ENCODE peak calls at places on chromosome 6, in six cellular contexts. One of them, this sample, is unnamed.

GRCh38 chr6:109255946-109256628 is 126.2 kb downstream of the CD164 start:
- DNase-seq in kidney: no peak
- DNase-seq in fibroblast of lung: no peak
- DNase-seq in IMR-90: no peak
- DNase-seq in PC-3: peak; percentile 31
- DNase-seq in H1: no peak
- DNase-seq in this sample: no peak

GRCh38 chr6:78345882-78346281 is 521.5 kb upstream of the IRAK1BP1 start:
- DNase-seq in PC-3: peak; percentile 1
- DNase-seq in kidney: no peak
- DNase-seq in IMR-90: no peak
- DNase-seq in fibroblast of lung: no peak
- DNase-seq in H1: no peak
- DNase-seq in this sample: no peak

GRCh38 chr6:31765910-31766794 is 3.7 kb downstream of the SAPCD1 start:
- DNase-seq in IMR-90: no peak
- DNase-seq in PC-3: no peak
- DNase-seq in H1: no peak
- DNase-seq in fibroblast of lung: no peak
- DNase-seq in kidney: peak; percentile 70
- DNase-seq in this sample: no peak

GRCh38 chr6:49252901-49253300 is 210.2 kb downstream of the MMUT start:
- DNase-seq in PC-3: no peak
- DNase-seq in kidney: no peak
- DNase-seq in fibroblast of lung: no peak
- DNase-seq in IMR-90: no peak
- DNase-seq in H1: no peak
- DNase-seq in this sample: no peak

GRCh38 chr6:3291346-3291745 is 32.6 kb downstream of the PSMG4 start:
- DNase-seq in kidney: no peak
- DNase-seq in fibroblast of lung: no peak
- DNase-seq in IMR-90: no peak
- DNase-seq in PC-3: no peak
- DNase-seq in H1: no peak
- DNase-seq in this sample: no peak

GRCh38 chr6:52389264-52389625 is 27.3 kb downstream of the PAQR8 start:
- DNase-seq in H1: no peak
- DNase-seq in PC-3: no peak
- DNase-seq in fibroblast of lung: peak; percentile 42
- DNase-seq in IMR-90: peak; percentile 11
- DNase-seq in kidney: no peak
- DNase-seq in this sample: no peak

GRCh38 chr6:155174576-155175174 is 89.1 kb upstream of the CLDN20 start:
- DNase-seq in PC-3: peak; percentile 79
- DNase-seq in kidney: no peak
- DNase-seq in IMR-90: peak; percentile 81
- DNase-seq in H1: peak; percentile 54
- DNase-seq in fibroblast of lung: peak; percentile 79
- DNase-seq in this sample: peak; percentile 58

GRCh38 chr6:74551896-74552295 is 654.0 kb downstream of the COL12A1 start:
- DNase-seq in H1: no peak
- DNase-seq in IMR-90: peak; percentile 71
- DNase-seq in kidney: no peak
- DNase-seq in fibroblast of lung: peak; percentile 61
- DNase-seq in PC-3: no peak
- DNase-seq in this sample: no peak

GRCh38 chr6:93252930-93253329 is 166.4 kb downstream of the EPHA7 start:
- DNase-seq in IMR-90: no peak
- DNase-seq in fibroblast of lung: no peak
- DNase-seq in H1: no peak
- DNase-seq in kidney: no peak
- DNase-seq in PC-3: no peak
- DNase-seq in this sample: no peak

GRCh38 chr6:1526689-1527088 is 83.0 kb upstream of the FOXC1 start:
- DNase-seq in IMR-90: no peak
- DNase-seq in PC-3: no peak
- DNase-seq in kidney: no peak
- DNase-seq in fibroblast of lung: peak; percentile 13
- DNase-seq in H1: no peak
- DNase-seq in this sample: peak; percentile 15

GRCh38 chr6:65231616-65232015 is 475.4 kb downstream of the EYS start:
- DNase-seq in H1: no peak
- DNase-seq in fibroblast of lung: no peak
- DNase-seq in kidney: no peak
- DNase-seq in PC-3: no peak
- DNase-seq in IMR-90: no peak
- DNase-seq in this sample: no peak

GRCh38 chr6:31513456-31514165 is 15.2 kb upstream of the MCCD1 start:
- DNase-seq in fibroblast of lung: peak; percentile 32
- DNase-seq in PC-3: peak; percentile 32
- DNase-seq in IMR-90: no peak
- DNase-seq in kidney: no peak
- DNase-seq in H1: no peak
- DNase-seq in this sample: no peak

GRCh38 chr6:170044836-170045562 is 245.9 kb downstream of the DLL1 start:
- DNase-seq in PC-3: no peak
- DNase-seq in H1: no peak
- DNase-seq in fibroblast of lung: no peak
- DNase-seq in IMR-90: no peak
- DNase-seq in kidney: peak; percentile 19
- DNase-seq in this sample: no peak

GRCh38 chr6:156988276-156989158 is 211.3 kb downstream of the ARID1B start:
- DNase-seq in PC-3: no peak
- DNase-seq in H1: no peak
- DNase-seq in IMR-90: no peak
- DNase-seq in kidney: no peak
- DNase-seq in fibroblast of lung: peak; percentile 48
- DNase-seq in this sample: no peak

DNA sequence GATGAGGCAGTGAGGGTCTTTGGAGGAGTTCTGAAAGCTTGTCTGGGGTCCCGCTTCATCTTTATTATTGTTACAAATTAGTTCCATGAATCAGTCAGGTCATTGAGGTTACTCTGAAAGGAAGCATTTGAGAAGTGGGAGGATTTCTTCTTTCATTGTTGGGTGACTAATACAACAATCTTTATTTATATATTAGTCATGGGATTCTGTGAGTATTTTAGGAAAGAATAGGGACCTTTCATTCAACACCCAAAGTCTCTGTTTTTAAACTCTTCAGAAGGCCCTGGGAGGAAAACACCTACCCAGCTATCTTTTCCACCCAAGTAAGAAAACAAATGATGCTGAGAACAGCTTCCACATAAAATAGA is 98.3 kb downstream of the SOD2 start:
- DNase-seq in IMR-90: peak; percentile 82
- DNase-seq in PC-3: peak; percentile 74
- DNase-seq in kidney: no peak
- DNase-seq in H1: no peak
- DNase-seq in fibroblast of lung: peak; percentile 86
- DNase-seq in this sample: no peak
- H3K9ac ChIP-seq in IMR-90: no peak overlapping the region
- H3K9ac ChIP-seq in PC-3: peak overlapping the region; percentile 79
- H3K9ac ChIP-seq in kidney: no peak overlapping the region
- H3K9ac ChIP-seq in H1: no peak overlapping the region
- H3K9ac ChIP-seq in fibroblast of lung: no peak overlapping the region
- H3K9ac ChIP-seq in this sample: no peak overlapping the region

DNA sequence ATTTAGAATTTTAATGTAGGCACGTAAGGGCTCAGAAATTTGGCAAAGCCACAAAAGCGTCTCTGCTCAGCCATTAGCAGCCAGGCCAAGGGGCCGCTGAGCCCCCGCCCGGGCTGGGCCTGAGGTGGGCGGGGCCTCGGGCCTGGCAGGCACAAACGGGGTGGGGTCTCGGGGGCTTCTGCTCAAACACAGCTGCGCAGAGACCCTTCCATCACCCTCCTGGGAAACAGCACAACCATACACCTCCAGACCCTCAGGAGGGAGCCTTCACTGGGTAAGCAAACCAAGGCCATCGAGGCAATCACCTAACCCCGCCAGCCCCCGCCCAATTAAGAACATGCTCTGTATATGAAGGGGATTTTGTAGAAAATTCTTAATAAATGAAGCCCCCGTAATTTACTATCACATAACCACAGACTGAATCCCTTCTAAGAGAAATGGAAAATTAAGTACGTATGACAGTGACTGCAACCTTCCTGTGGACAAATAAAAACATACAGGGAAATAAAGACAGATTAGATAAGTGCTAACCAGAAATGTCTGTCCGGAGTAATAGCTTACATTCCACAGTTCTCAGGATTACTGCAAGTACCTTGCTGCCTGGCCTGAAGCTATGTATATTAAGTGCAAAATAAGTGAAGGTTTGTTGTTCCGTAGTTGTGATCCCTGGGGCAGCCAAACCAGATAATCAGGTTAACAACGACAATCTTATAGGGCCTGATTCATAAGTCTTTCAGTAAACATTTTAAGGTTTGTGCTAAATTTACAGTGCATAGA is 3.0 kb downstream of the NEDD9 start:
- DNase-seq in PC-3: peak; percentile 93
- DNase-seq in fibroblast of lung: peak; percentile 63
- DNase-seq in IMR-90: no peak
- DNase-seq in kidney: peak; percentile 70
- DNase-seq in H1: no peak
- DNase-seq in this sample: no peak
- H3K9ac ChIP-seq in PC-3: peak overlapping the region; percentile 79
- H3K9ac ChIP-seq in fibroblast of lung: peak overlapping the region; percentile 30
- H3K9ac ChIP-seq in IMR-90: no peak overlapping the region
- H3K9ac ChIP-seq in kidney: peak overlapping the region; percentile 71
- H3K9ac ChIP-seq in H1: no peak overlapping the region
- H3K9ac ChIP-seq in this sample: no peak overlapping the region

DNA sequence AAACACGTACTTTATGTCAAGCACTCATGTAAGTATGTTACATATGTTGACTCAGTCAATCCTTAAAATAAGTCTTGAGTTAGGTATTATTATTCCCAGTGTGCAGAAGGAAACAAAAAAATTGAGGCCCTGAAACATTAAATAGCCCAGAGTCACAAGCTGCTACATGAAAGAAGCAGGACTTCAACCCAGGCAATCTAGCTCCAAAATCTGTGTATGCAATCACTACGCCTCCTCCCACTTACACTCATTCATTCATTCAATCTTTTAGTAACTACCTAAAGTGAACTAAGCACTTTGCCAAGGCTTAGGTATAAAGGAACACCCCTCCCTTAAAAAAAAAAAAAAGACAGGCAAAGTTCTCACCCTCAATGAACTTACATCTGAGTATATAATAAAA is 9.3 kb downstream of the ARHGAP18 start:
- DNase-seq in PC-3: no peak
- DNase-seq in H1: no peak
- DNase-seq in IMR-90: no peak
- DNase-seq in fibroblast of lung: no peak
- DNase-seq in kidney: no peak
- DNase-seq in this sample: no peak
- H3K9ac ChIP-seq in PC-3: no peak overlapping the region
- H3K9ac ChIP-seq in H1: no peak overlapping the region
- H3K9ac ChIP-seq in IMR-90: no peak overlapping the region
- H3K9ac ChIP-seq in fibroblast of lung: no peak overlapping the region
- H3K9ac ChIP-seq in kidney: no peak overlapping the region
- H3K9ac ChIP-seq in this sample: no peak overlapping the region

DNA sequence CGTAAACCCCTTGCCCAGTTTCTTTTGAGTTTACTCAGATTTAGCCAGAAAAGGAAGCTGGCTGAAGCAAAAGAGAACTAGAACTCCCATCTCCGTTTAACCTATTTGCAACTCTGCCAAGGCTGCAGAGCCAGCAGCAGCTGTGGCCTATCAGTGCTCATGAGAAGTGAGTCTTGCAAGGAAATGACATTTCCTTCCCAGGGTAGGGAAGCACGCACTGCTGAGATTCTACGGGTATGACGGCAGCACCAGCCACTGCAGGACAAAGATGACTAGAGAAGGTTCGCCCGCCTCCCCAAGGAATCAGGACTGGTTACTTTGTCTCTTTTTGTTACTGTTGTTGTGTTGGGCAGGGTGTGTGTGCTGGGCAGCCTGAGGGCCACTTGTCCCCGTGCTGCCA is 47.6 kb downstream of the PPP1R3G start:
- DNase-seq in IMR-90: peak; percentile 98
- DNase-seq in H1: peak; percentile 9
- DNase-seq in fibroblast of lung: peak; percentile 80
- DNase-seq in PC-3: no peak
- DNase-seq in kidney: peak; percentile 91
- DNase-seq in this sample: no peak
- H3K9ac ChIP-seq in IMR-90: peak overlapping the region; percentile 67
- H3K9ac ChIP-seq in H1: no peak overlapping the region
- H3K9ac ChIP-seq in fibroblast of lung: peak overlapping the region; percentile 50
- H3K9ac ChIP-seq in PC-3: no peak overlapping the region
- H3K9ac ChIP-seq in kidney: no peak overlapping the region
- H3K9ac ChIP-seq in this sample: no peak overlapping the region

GRCh38 chr6:161037873-161038228 is 46.3 kb downstream of the MAP3K4 start:
- DNase-seq in IMR-90: no peak
- DNase-seq in H1: no peak
- DNase-seq in kidney: no peak
- DNase-seq in PC-3: no peak
- DNase-seq in fibroblast of lung: no peak
- DNase-seq in this sample: no peak
- H3K9ac ChIP-seq in IMR-90: no peak overlapping the region
- H3K9ac ChIP-seq in H1: no peak overlapping the region
- H3K9ac ChIP-seq in kidney: no peak overlapping the region
- H3K9ac ChIP-seq in PC-3: peak overlapping the region; percentile 87
- H3K9ac ChIP-seq in fibroblast of lung: no peak overlapping the region
- H3K9ac ChIP-seq in this sample: no peak overlapping the region

GRCh38 chr6:90219168-90219985 is 77.3 kb downstream of the BACH2 start:
- DNase-seq in fibroblast of lung: peak; percentile 96
- DNase-seq in H1: no peak
- DNase-seq in PC-3: peak; percentile 32
- DNase-seq in kidney: no peak
- DNase-seq in IMR-90: peak; percentile 90
- DNase-seq in this sample: peak; percentile 19

GRCh38 chr6:90222008-90222407 is 74.6 kb downstream of the BACH2 start:
- DNase-seq in kidney: no peak
- DNase-seq in H1: no peak
- DNase-seq in IMR-90: no peak
- DNase-seq in fibroblast of lung: no peak
- DNase-seq in PC-3: no peak
- DNase-seq in this sample: no peak

GRCh38 chr6:90220273-90220672 is 76.4 kb downstream of the BACH2 start:
- DNase-seq in PC-3: peak; percentile 69
- DNase-seq in fibroblast of lung: peak; percentile 68
- DNase-seq in IMR-90: no peak
- DNase-seq in H1: no peak
- DNase-seq in kidney: no peak
- DNase-seq in this sample: no peak

GRCh38 chr6:90221403-90221802 is 75.2 kb downstream of the BACH2 start:
- DNase-seq in H1: no peak
- DNase-seq in kidney: no peak
- DNase-seq in fibroblast of lung: no peak
- DNase-seq in PC-3: no peak
- DNase-seq in IMR-90: no peak
- DNase-seq in this sample: no peak

DNA sequence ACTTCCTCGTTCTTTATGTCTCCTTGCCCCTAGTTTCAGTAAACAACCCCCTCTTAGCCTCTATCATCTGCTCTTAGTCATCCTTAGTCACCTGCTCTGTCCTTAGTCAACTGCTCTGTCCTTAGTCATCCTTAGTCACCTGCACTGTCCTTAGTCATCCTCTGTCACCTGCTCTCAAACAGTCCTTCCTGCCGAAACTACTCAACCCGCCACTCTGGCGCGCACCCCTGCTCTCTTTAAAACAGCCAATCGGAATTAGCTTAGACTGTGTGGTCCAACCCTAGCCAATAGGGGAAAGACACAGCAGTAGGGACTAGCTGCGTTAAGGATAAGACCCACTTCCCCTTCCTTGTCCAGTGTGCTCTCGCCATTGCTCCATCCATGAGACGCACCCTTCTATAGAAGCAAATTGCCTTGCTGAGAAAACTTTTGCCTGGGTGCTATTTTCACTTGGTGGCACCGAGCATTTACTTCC is 73.9 kb downstream of the BACH2 start:
- DNase-seq in kidney: no peak
- DNase-seq in PC-3: peak; percentile 89
- DNase-seq in H1: no peak
- DNase-seq in fibroblast of lung: peak; percentile 53
- DNase-seq in IMR-90: peak; percentile 65
- DNase-seq in this sample: no peak
- H3K9ac ChIP-seq in kidney: no peak overlapping the region
- H3K9ac ChIP-seq in PC-3: peak overlapping the region; percentile 67
- H3K9ac ChIP-seq in H1: no peak overlapping the region
- H3K9ac ChIP-seq in fibroblast of lung: no peak overlapping the region
- H3K9ac ChIP-seq in IMR-90: no peak overlapping the region
- H3K9ac ChIP-seq in this sample: no peak overlapping the region

This sample was measured in DND-41.